ENCODE peak calls at places on chromosomes 4 and X, in nine cellular contexts. K is mammary epithelial cell; J is dorsolateral prefrontal cortex; G is H9; B is CD8-positive, alpha-beta T cell; E is MM.1S; W is fibroblast of pulmonary artery; X is B cell; I is RWPE1. F is an unnamed sample.

GRCh38 chr4:3342182-3342854 is 49.5 kb downstream of the RGS12 start:
- DNase-seq in G (no peak), I (no peak), K (no peak), W (peak; percentile 40), B (no peak), J (no peak), E (no peak), X (no peak), F (no peak)

GRCh38 chr4:7524841-7525240 is 90.1 kb upstream of the PSAPL1 start:
- DNase-seq in J (no peak), K (no peak), X (no peak), I (no peak), E (no peak), W (no peak), B (no peak), G (no peak), F (no peak)

GRCh38 chr4:3468154-3468553 is 5.0 kb downstream of the DOK7 start:
- DNase-seq in G (no peak), E (no peak), K (no peak), I (no peak), X (no peak), J (no peak), B (no peak), W (no peak), F (no peak)

GRCh38 chr4:8260656-8261111 is 8.9 kb upstream of the HTRA3 start:
- DNase-seq in E (no peak), B (no peak), G (no peak), X (no peak), W (peak; percentile 70), I (no peak), J (no peak), K (peak; percentile 47), F (no peak)

GRCh38 chr4:127622923-127623754 is 9.6 kb upstream of the INTU start:
- DNase-seq in X (peak; percentile 9), I (peak; percentile 47), W (no peak), K (peak; percentile 64), B (no peak), G (peak; percentile 86), E (no peak), J (no peak), F (peak; percentile 63)

GRCh38 chr4:172978848-172979247 is 189.8 kb upstream of the GALNT7 start:
- DNase-seq in G (no peak), W (no peak), B (no peak), E (no peak), X (no peak), I (no peak), K (no peak), J (no peak), F (no peak)

GRCh38 chrX:42241421-42241820 is 318.1 kb upstream of the CASK start:
- DNase-seq in X (no peak), W (peak; percentile 4), B (no peak), E (no peak), K (peak; percentile 21), J (no peak), G (peak; percentile 39), I (no peak), F (no peak)

GRCh38 chrX:134622813-134623185 is 35.5 kb downstream of the PLAC1 start:
- DNase-seq in K (peak; percentile 61), I (peak; percentile 8), W (peak; percentile 25), E (no peak), J (no peak), X (no peak), G (no peak), B (no peak), F (no peak)

GRCh38 chrX:48789366-48790220 is 3.2 kb downstream of the GATA1 start:
- DNase-seq in J (no peak), E (no peak), W (no peak), K (no peak), I (no peak), X (no peak), G (no peak), B (no peak), F (no peak)

GRCh38 chr4:111398906-111399330 is 746.3 kb upstream of the FAM241A start:
- DNase-seq in G (no peak), B (no peak), W (peak; percentile 10), E (no peak), J (no peak), K (no peak), X (no peak), I (no peak), F (no peak)

GRCh38 chrX:130120746-130121504 is 10.6 kb upstream of the ELF4 start:
- DNase-seq in G (peak; percentile 74), B (peak; percentile 47), E (peak; percentile 58), X (peak; percentile 78), K (peak; percentile 82), I (peak; percentile 70), J (no peak), W (peak; percentile 80), F (peak; percentile 67)

GRCh38 chrX:18348047-18348446 is 6.4 kb downstream of the SCML2 start:
- DNase-seq in J (no peak), I (no peak), X (no peak), E (peak; percentile 14), K (no peak), B (no peak), G (no peak), W (no peak), F (no peak)

GRCh38 chr4:128381748-128382559 is 94.3 kb upstream of the PGRMC2 start:
- DNase-seq in E (no peak), W (no peak), X (no peak), J (no peak), G (no peak), I (no peak), K (no peak), B (no peak), F (no peak)

GRCh38 chr4:76504613-76505465 is 69.8 kb downstream of the SHROOM3 start:
- DNase-seq in K (peak; percentile 27), I (peak; percentile 49), X (peak; percentile 62), J (no peak), B (no peak), G (no peak), W (peak; percentile 79), E (peak; percentile 77), F (no peak)

GRCh38 chr4:23485793-23486192 is 404.1 kb downstream of the PPARGC1A start:
- DNase-seq in J (no peak), B (no peak), I (no peak), K (no peak), G (no peak), E (no peak), X (no peak), W (peak; percentile 61), F (no peak)

GRCh38 chr4:85127653-85128052 is 161.2 kb upstream of the WDFY3 start:
- DNase-seq in I (peak; percentile 56), J (no peak), E (peak; percentile 33), X (peak; percentile 48), W (peak; percentile 49), B (no peak), G (peak; percentile 88), K (peak; percentile 17), F (peak; percentile 3)

GRCh38 chr4:183101956-183102480 is 3.0 kb downstream of the WWC2 start:
- DNase-seq in G (no peak), X (no peak), B (no peak), E (no peak), J (no peak), I (no peak), W (no peak), K (peak; percentile 12), F (no peak)

GRCh38 chrX:19840899-19841648 is 46.3 kb downstream of the SH3KBP1 start:
- DNase-seq in E (peak; percentile 76), X (peak; percentile 39), I (no peak), W (no peak), G (peak; percentile 49), K (no peak), J (no peak), B (no peak), F (no peak)

GRCh38 chr4:80125252-80126177 is 52.5 kb upstream of the ANTXR2 start:
- DNase-seq in X (peak; percentile 67), I (peak; percentile 15), G (no peak), W (peak; percentile 55), K (peak; percentile 31), B (peak; percentile 18), J (no peak), E (peak; percentile 17), F (no peak)
- TF ChIP-seq CTCF in X (peak; percentile 79), I (peak; percentile 36), G (peak; percentile 60), W (peak; percentile 69), K (peak; percentile 57), B (peak; percentile 72), J (peak; percentile 43), E (peak; percentile 51), F (peak; percentile 57)

GRCh38 chr4:152099555-152099954 is 338.7 kb upstream of the GATB start:
- DNase-seq in B (no peak), X (no peak), W (no peak), J (no peak), K (no peak), G (no peak), E (no peak), I (no peak), F (no peak)
- TF ChIP-seq CTCF in B (peak; percentile 31), X (no peak), W (no peak), J (no peak), K (no peak), G (no peak), E (no peak), I (no peak), F (no peak)

GRCh38 chr4:169005453-169006099 is 4.5 kb downstream of the CBR4 start:
- DNase-seq in K (no peak), J (no peak), X (no peak), W (peak; percentile 47), E (no peak), B (no peak), G (no peak), I (no peak), F (no peak)
- TF ChIP-seq CTCF in K (peak; percentile 44), J (peak; percentile 20), X (peak; percentile 34), W (peak; percentile 45), E (peak; percentile 33), B (peak; percentile 34), G (peak; percentile 61), I (peak; percentile 28), F (peak; percentile 71)

GRCh38 chrX:102651968-102652744 is 873 bp downstream of the GPRASP1 start:
- DNase-seq in K (no peak), J (no peak), E (no peak), B (peak; percentile 38), W (peak; percentile 56), G (no peak), X (peak; percentile 56), I (no peak), F (peak; percentile 6)
- TF ChIP-seq CTCF in K (no peak), J (peak; percentile 55), E (peak; percentile 15), B (peak; percentile 49), W (peak; percentile 52), G (peak; percentile 65), X (peak; percentile 37), I (no peak), F (peak; percentile 67)

GRCh38 chrX:13864264-13864663 is 47.4 kb upstream of the GPM6B start:
- DNase-seq in W (peak; percentile 29), E (no peak), G (no peak), I (no peak), K (peak; percentile 25), J (no peak), B (no peak), X (no peak), F (no peak)

GRCh38 chrX:13863326-13863725 is 46.4 kb upstream of the GPM6B start:
- DNase-seq in E (no peak), I (no peak), W (no peak), B (no peak), G (no peak), J (no peak), X (no peak), K (no peak), F (no peak)

GRCh38 chrX:13868481-13869040 is 51.7 kb upstream of the GPM6B start:
- DNase-seq in I (no peak), E (no peak), X (no peak), B (no peak), G (no peak), K (peak; percentile 20), J (no peak), W (peak; percentile 70), F (no peak)
- TF ChIP-seq CTCF in I (no peak), E (no peak), X (no peak), B (no peak), G (no peak), K (no peak), J (no peak), W (no peak), F (no peak)

GRCh38 chrX:74492720-74493201 is 71.5 kb downstream of the SLC16A2 start:
- DNase-seq in E (no peak), I (no peak), B (peak; percentile 5), X (peak; percentile 20), W (peak; percentile 1), G (peak; percentile 64), K (no peak), J (no peak), F (peak; percentile 9)
- TF ChIP-seq CTCF in E (no peak), I (no peak), B (no peak), X (no peak), W (peak; percentile 23), G (peak; percentile 62), K (no peak), J (no peak), F (peak; percentile 43)

F was measured in neural crest cell.